ENCODE peak calls at places on chromosomes 12 and 14, in five cellular contexts. N is GM12878, I is HepG2, X is H1, B is K562. P is an unnamed sample.

GRCh38 chr14:46290706-46291105 is 360.9 kb downstream of the RPL10L start:
- DNase-seq in N (no peak), I (no peak), X (no peak), B (no peak), P (no peak)

GRCh38 chr12:106152334-106152733 is 13.6 kb upstream of the NUAK1 start:
- DNase-seq in N (no peak), X (no peak), I (no peak), B (no peak), P (no peak)

GRCh38 chr12:119180380-119181040 is 1.8 kb downstream of the HSPB8 start:
- DNase-seq in N (no peak), B (peak; percentile 23), I (no peak), X (no peak), P (no peak)

GRCh38 chr14:100722367-100722766 is 4.3 kb upstream of the DLK1 start:
- DNase-seq in X (no peak), I (no peak), N (no peak), B (no peak), P (no peak)

GRCh38 chr14:92607702-92608429 is 94.3 kb downstream of the RIN3 start:
- DNase-seq in N (no peak), B (no peak), X (no peak), I (no peak), P (no peak)

GRCh38 chr12:112190626-112191025 is 65.3 kb downstream of the TRAFD1 start:
- DNase-seq in X (no peak), N (no peak), I (no peak), B (no peak), P (no peak)

GRCh38 chr14:106378191-106378590 is 851.8 kb downstream of the TMEM121 start:
- DNase-seq in I (no peak), B (peak; percentile 24), X (no peak), N (no peak), P (peak; percentile 16)

GRCh38 chr14:81625343-81625742 is 91.7 kb upstream of the SEL1L start:
- DNase-seq in X (no peak), B (no peak), I (peak; percentile 28), N (no peak), P (no peak)

GRCh38 chr12:93736640-93737178 is 59.5 kb downstream of the CRADD start:
- DNase-seq in I (no peak), B (no peak), X (no peak), N (no peak), P (no peak)

GRCh38 chr12:116159175-116159574 is 118.3 kb downstream of the MED13L start:
- DNase-seq in N (no peak), I (peak; percentile 45), X (no peak), B (no peak), P (no peak)

GRCh38 chr12:122052285-122052684 is 26.3 kb upstream of the MLXIP start:
- DNase-seq in X (no peak), B (no peak), N (no peak), I (no peak), P (no peak)

GRCh38 chr14:22484638-22485037 is 104.4 kb downstream of the DAD1 start:
- DNase-seq in N (no peak), B (no peak), I (no peak), X (no peak), P (no peak)
- TF ChIP-seq GABPA in N (no peak), B (no peak), I (no peak), X (no peak), P (no peak)

GRCh38 chr12:38907171-38907923 is 2.0 kb upstream of the CPNE8 start:
- DNase-seq in N (no peak), X (no peak), B (no peak), I (no peak), P (no peak)
- H3K4me3 ChIP-seq in N (peak overlapping the region; percentile 82), X (peak overlapping the region; percentile 73), B (peak overlapping the region; percentile 58), I (peak overlapping the region; percentile 74), P (peak overlapping the region; percentile 49)

GRCh38 chr12:78149459-78149858 is 318.8 kb downstream of the NAV3 start:
- DNase-seq in I (no peak), N (no peak), B (no peak), X (no peak), P (no peak)

GRCh38 chr12:78146365-78146772 is 315.7 kb downstream of the NAV3 start:
- DNase-seq in B (peak; percentile 14), N (no peak), X (no peak), I (peak; percentile 15), P (peak; percentile 2)

GRCh38 chr12:78143717-78144116 is 313.0 kb downstream of the NAV3 start:
- DNase-seq in B (no peak), I (no peak), X (no peak), N (no peak), P (no peak)
- TF ChIP-seq GABPA in B (no peak), I (no peak), X (no peak), N (no peak), P (no peak)

GRCh38 chr12:62468935-62469334 is 2.3 kb downstream of the MON2 start:
- DNase-seq in B (no peak), I (no peak), X (no peak), N (no peak), P (no peak)
- H3K4me3 ChIP-seq in B (peak overlapping the region; percentile 98), I (peak overlapping the region; percentile 98), X (no peak overlapping the region), N (peak overlapping the region; percentile 51), P (no peak overlapping the region)

DNA sequence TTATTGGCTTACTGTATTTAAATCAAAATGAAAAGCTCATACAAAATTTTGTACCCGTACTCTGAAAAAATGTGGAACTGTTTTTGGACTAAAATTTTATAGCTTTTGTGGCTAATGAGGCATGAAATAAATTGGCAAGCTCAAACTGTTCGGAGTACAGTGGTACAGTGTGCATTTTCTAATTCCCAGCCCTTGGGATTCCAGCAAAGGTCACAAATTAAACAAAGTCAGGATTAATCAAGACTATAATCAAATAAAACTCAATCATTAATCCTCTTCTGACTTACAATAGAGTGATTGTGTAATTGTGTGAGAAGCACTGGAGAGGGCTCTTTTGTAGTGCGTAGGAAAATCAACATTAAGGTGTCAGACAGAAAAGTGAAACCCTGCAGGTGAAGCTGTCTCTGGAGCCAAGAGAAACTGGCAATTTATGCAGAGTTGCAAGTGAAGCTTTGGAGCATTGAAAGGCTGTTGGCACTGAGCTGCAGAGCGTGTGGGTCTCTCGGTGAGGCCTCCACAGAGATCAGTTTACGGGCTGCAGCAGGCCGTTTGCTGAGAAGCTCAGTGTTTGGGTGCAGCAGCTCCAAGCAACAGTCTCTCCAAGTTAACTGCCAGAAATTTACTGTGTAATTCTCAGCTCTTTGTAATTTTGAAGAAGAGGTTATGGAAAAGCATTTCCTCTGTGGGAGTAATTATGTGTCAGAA is 275.9 kb downstream of the FBXL14 start:
- DNase-seq in N (no peak), B (no peak), I (no peak), X (no peak), P (no peak)
- TF ChIP-seq GABPA in N (no peak), B (no peak), I (no peak), X (no peak), P (no peak)

DNA sequence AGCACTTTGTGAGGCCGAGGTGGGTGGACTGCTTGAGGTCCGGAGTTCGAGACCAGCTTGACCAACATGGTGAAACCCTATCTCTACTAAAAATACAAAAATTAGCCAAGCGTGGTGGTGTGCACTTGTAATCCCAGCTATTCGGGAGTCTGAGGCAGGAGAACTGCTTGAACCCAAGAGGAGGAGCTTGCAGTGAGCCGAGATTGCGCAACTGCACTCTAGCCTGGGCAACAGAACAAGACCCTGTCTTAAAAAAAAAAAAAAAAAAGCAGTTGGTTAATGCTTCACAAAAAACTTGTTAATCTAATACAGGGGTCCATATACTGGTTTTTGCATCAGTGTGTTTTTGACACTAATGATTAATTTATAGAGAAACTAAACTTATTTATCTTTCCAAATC is 18.5 kb upstream of the SLC7A8 start:
- DNase-seq in B (no peak), N (no peak), I (no peak), X (no peak), P (no peak)
- H3K4me3 ChIP-seq in B (no peak overlapping the region), N (no peak overlapping the region), I (no peak overlapping the region), X (no peak overlapping the region), P (no peak overlapping the region)

P was measured in HL-60.